ENCODE peak calls at places on chromosomes 7 and 10, in six cellular contexts. One of them, this sample, is unnamed.

GRCh38 chr10:515674-516073 is 173.8 kb downstream of the DIP2C start:
- DNase-seq in foreskin fibroblast: no peak
- DNase-seq in chondrocyte: no peak
- DNase-seq in nephron progenitor cell: no peak
- DNase-seq in AG09309: no peak
- DNase-seq in neural crest cell: no peak
- DNase-seq in this sample: no peak

GRCh38 chr10:92590623-92591549 is 2.0 kb upstream of the KIF11 start:
- DNase-seq in foreskin fibroblast: peak
- DNase-seq in chondrocyte: no peak
- DNase-seq in nephron progenitor cell: peak
- DNase-seq in AG09309: no peak
- DNase-seq in neural crest cell: peak
- DNase-seq in this sample: peak

GRCh38 chr10:121831777-121832176 is 96.1 kb downstream of the ATE1 start:
- DNase-seq in foreskin fibroblast: no peak
- DNase-seq in chondrocyte: no peak
- DNase-seq in nephron progenitor cell: no peak
- DNase-seq in AG09309: no peak
- DNase-seq in neural crest cell: no peak
- DNase-seq in this sample: no peak

GRCh38 chr7:26156454-26157365 is 4.7 kb downstream of the NFE2L3 start:
- DNase-seq in foreskin fibroblast: peak
- DNase-seq in chondrocyte: no peak
- DNase-seq in nephron progenitor cell: no peak
- DNase-seq in AG09309: peak
- DNase-seq in neural crest cell: no peak
- DNase-seq in this sample: no peak

GRCh38 chr7:1953199-1954190 is 279.2 kb downstream of the MAD1L1 start:
- DNase-seq in foreskin fibroblast: no peak
- DNase-seq in chondrocyte: peak
- DNase-seq in nephron progenitor cell: no peak
- DNase-seq in AG09309: no peak
- DNase-seq in neural crest cell: no peak
- DNase-seq in this sample: no peak

GRCh38 chr10:31709501-31709900 is 219.1 kb downstream of the ARHGAP12 start:
- DNase-seq in foreskin fibroblast: no peak
- DNase-seq in chondrocyte: no peak
- DNase-seq in nephron progenitor cell: no peak
- DNase-seq in AG09309: no peak
- DNase-seq in neural crest cell: no peak
- DNase-seq in this sample: no peak

GRCh38 chr7:66847879-66848810 is 72.9 kb upstream of the TMEM248 start:
- DNase-seq in foreskin fibroblast: peak
- DNase-seq in chondrocyte: no peak
- DNase-seq in nephron progenitor cell: no peak
- DNase-seq in AG09309: peak
- DNase-seq in neural crest cell: no peak
- DNase-seq in this sample: no peak

GRCh38 chr7:25732771-25733217 is 419.2 kb upstream of the NFE2L3 start:
- DNase-seq in foreskin fibroblast: no peak
- DNase-seq in chondrocyte: no peak
- DNase-seq in nephron progenitor cell: no peak
- DNase-seq in AG09309: no peak
- DNase-seq in neural crest cell: peak
- DNase-seq in this sample: peak

GRCh38 chr10:45239642-45240041 is 75.8 kb downstream of the OR13A1 start:
- DNase-seq in foreskin fibroblast: peak
- DNase-seq in chondrocyte: no peak
- DNase-seq in nephron progenitor cell: no peak
- DNase-seq in AG09309: peak
- DNase-seq in neural crest cell: no peak
- DNase-seq in this sample: no peak

GRCh38 chr10:86960003-86960862 is 1.8 kb downstream of the SNCG start:
- DNase-seq in foreskin fibroblast: peak
- DNase-seq in chondrocyte: peak
- DNase-seq in nephron progenitor cell: peak
- DNase-seq in AG09309: no peak
- DNase-seq in neural crest cell: peak
- DNase-seq in this sample: peak

GRCh38 chr7:70598976-70599375 is 533.0 kb upstream of the GALNT17 start:
- DNase-seq in foreskin fibroblast: no peak
- DNase-seq in chondrocyte: no peak
- DNase-seq in nephron progenitor cell: no peak
- DNase-seq in AG09309: peak
- DNase-seq in neural crest cell: no peak
- DNase-seq in this sample: no peak

GRCh38 chr10:35781643-35782035 is 139.5 kb upstream of the FZD8 start:
- DNase-seq in foreskin fibroblast: no peak
- DNase-seq in chondrocyte: no peak
- DNase-seq in nephron progenitor cell: no peak
- DNase-seq in AG09309: no peak
- DNase-seq in neural crest cell: peak
- DNase-seq in this sample: no peak

GRCh38 chr7:11950281-11950680 is 118.3 kb upstream of the THSD7A start:
- DNase-seq in foreskin fibroblast: no peak
- DNase-seq in chondrocyte: no peak
- DNase-seq in nephron progenitor cell: no peak
- DNase-seq in AG09309: no peak
- DNase-seq in neural crest cell: no peak
- DNase-seq in this sample: peak

GRCh38 chr7:96135241-96135640 is 186.7 kb downstream of the SLC25A13 start:
- DNase-seq in foreskin fibroblast: no peak
- DNase-seq in chondrocyte: no peak
- DNase-seq in nephron progenitor cell: no peak
- DNase-seq in AG09309: no peak
- DNase-seq in neural crest cell: no peak
- DNase-seq in this sample: no peak

GRCh38 chr7:127587663-127588018 is 570 bp upstream of the ARF5 start:
- DNase-seq in foreskin fibroblast: no peak
- DNase-seq in chondrocyte: no peak
- DNase-seq in nephron progenitor cell: peak
- DNase-seq in AG09309: no peak
- DNase-seq in neural crest cell: no peak
- DNase-seq in this sample: no peak

DNA sequence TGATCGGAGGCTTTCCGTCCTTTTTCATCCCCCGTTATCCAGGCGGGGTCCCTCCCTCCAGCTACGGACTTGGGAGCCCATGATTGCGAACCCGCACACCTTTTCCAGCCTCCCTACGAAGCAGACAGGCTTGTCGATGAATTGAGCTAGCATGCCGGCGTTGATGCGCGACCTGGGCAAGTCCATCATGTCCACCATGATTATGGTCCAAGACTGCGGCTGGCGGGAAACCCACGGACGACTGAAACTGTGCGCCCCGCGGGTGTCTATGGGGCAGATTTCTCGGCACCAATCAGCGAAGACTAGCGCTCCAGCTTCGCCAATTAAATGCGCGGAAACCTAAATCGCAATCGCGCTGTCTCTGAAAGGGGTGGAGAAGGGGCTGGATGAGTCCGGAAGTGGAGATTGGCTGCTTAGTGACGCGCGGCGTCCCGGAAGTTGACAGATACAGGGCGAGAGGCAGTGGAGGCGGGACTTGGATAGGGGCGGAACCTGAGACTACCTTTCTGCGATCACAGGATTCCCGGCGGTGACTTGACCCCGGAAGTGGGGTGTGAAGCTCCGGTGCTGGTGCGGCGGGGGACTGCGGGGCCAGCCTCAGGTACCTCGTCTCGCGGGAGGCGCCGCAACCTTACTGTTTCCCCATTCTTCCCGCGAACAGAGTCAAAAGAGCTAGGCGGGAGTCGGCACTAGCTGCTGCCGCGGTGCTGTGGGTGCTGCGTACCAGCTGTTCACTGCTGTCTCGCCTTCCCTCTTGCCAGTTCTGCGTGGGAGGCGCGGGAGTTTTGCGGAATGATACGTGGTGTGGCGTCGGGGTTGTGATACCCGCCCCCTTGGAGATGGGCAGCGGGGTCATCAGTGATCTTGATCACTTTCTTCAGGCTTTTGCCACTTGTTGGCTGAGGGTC is at the start of gene UMAD1:
- DNase-seq in foreskin fibroblast: peak
- DNase-seq in chondrocyte: peak
- DNase-seq in nephron progenitor cell: peak
- DNase-seq in AG09309: peak
- DNase-seq in neural crest cell: peak
- DNase-seq in this sample: peak
- TF ChIP-seq CTCF in foreskin fibroblast: no peak
- TF ChIP-seq CTCF in chondrocyte: no peak
- TF ChIP-seq CTCF in nephron progenitor cell: no peak
- TF ChIP-seq CTCF in AG09309: no peak
- TF ChIP-seq CTCF in neural crest cell: no peak
- TF ChIP-seq CTCF in this sample: no peak

DNA sequence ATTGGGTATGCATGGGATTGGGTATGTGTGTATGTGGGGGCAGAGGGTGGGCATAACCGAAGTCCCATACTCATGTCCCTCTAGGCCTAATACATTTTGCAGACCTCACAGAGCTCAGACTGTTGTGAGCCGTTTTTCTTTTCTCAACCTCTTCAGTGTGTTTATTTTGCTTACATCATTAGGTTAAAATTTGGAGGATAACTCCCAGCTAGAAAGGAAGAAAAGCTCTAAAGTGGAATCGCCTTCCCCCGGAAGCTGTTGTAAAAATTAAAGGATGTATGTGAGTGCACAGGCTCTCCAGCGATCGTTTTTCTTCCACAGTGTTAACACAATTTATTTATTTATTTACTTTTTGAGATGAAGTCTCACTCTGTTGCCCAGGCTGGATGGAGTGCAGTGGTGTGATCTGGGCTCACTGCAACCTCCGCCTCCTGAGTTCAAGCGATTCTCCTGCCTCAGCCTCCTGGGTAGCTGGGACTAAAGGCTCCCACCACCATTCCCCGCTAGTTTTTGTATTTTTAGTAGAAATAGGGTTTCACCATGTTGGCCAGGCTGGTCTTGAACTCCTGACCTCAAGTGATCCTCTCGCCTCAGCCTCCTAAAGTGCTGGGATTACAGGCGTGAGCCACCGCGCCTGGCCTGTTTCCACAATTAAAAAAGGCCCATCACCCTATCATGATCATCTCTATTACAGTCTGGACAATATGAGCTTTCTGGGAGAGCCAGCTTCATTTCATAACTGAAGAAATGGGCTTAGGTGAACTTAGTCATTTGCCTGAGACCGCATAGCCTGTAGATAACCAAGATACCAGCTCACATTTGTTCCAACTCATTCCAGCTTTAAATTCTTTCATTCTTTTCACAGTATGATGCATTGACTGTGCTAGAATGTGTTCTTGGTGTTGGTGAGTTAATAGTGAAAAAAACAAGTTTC is 1.7 kb upstream of the H2AZ2 start:
- DNase-seq in foreskin fibroblast: no peak
- DNase-seq in chondrocyte: no peak
- DNase-seq in nephron progenitor cell: no peak
- DNase-seq in AG09309: no peak
- DNase-seq in neural crest cell: no peak
- DNase-seq in this sample: no peak
- TF ChIP-seq CTCF in foreskin fibroblast: no peak
- TF ChIP-seq CTCF in chondrocyte: no peak
- TF ChIP-seq CTCF in nephron progenitor cell: no peak
- TF ChIP-seq CTCF in AG09309: no peak
- TF ChIP-seq CTCF in neural crest cell: no peak
- TF ChIP-seq CTCF in this sample: no peak

GRCh38 chr7:116595063-116595462 is 70.2 kb downstream of the CAV1 start:
- DNase-seq in foreskin fibroblast: no peak
- DNase-seq in chondrocyte: no peak
- DNase-seq in nephron progenitor cell: no peak
- DNase-seq in AG09309: no peak
- DNase-seq in neural crest cell: no peak
- DNase-seq in this sample: no peak

GRCh38 chr7:116591202-116592040 is 66.6 kb downstream of the CAV1 start:
- DNase-seq in foreskin fibroblast: no peak
- DNase-seq in chondrocyte: no peak
- DNase-seq in nephron progenitor cell: no peak
- DNase-seq in AG09309: no peak
- DNase-seq in neural crest cell: no peak
- DNase-seq in this sample: no peak

GRCh38 chr7:116592445-116592844 is 67.6 kb downstream of the CAV1 start:
- DNase-seq in foreskin fibroblast: no peak
- DNase-seq in chondrocyte: no peak
- DNase-seq in nephron progenitor cell: no peak
- DNase-seq in AG09309: no peak
- DNase-seq in neural crest cell: no peak
- DNase-seq in this sample: no peak

GRCh38 chr7:116593359-116594075 is 68.7 kb downstream of the CAV1 start:
- DNase-seq in foreskin fibroblast: no peak
- DNase-seq in chondrocyte: no peak
- DNase-seq in nephron progenitor cell: no peak
- DNase-seq in AG09309: no peak
- DNase-seq in neural crest cell: no peak
- DNase-seq in this sample: no peak

GRCh38 chr7:116592041-116592355 is 67.2 kb downstream of the CAV1 start:
- DNase-seq in foreskin fibroblast: no peak
- DNase-seq in chondrocyte: no peak
- DNase-seq in nephron progenitor cell: no peak
- DNase-seq in AG09309: no peak
- DNase-seq in neural crest cell: no peak
- DNase-seq in this sample: no peak
- TF ChIP-seq CTCF in foreskin fibroblast: no peak
- TF ChIP-seq CTCF in chondrocyte: peak
- TF ChIP-seq CTCF in nephron progenitor cell: no peak
- TF ChIP-seq CTCF in AG09309: no peak
- TF ChIP-seq CTCF in neural crest cell: peak
- TF ChIP-seq CTCF in this sample: peak

GRCh38 chr7:131106681-131107342 is 220.9 kb upstream of the MKLN1 start:
- DNase-seq in foreskin fibroblast: no peak
- DNase-seq in chondrocyte: no peak
- DNase-seq in nephron progenitor cell: peak
- DNase-seq in AG09309: no peak
- DNase-seq in neural crest cell: no peak
- DNase-seq in this sample: peak
- TF ChIP-seq CTCF in foreskin fibroblast: no peak
- TF ChIP-seq CTCF in chondrocyte: no peak
- TF ChIP-seq CTCF in nephron progenitor cell: no peak
- TF ChIP-seq CTCF in AG09309: no peak
- TF ChIP-seq CTCF in neural crest cell: peak
- TF ChIP-seq CTCF in this sample: no peak

This sample was measured in glutamatergic neuron.